ENCODE peak calls at places on chromosomes 13 and 19, in nine cellular contexts. One of them, this sample, is unnamed.
A peak's percentile ranks its signal among the peaks of the same experiment; 100 is the strongest.

GRCh38 chr13:109126973-109127615 is 497.7 kb downstream of the MYO16 start:
- DNase-seq in frontal cortex: no peak
- DNase-seq in transverse colon: no peak
- DNase-seq in stimulated activated CD8-positive, alpha-beta memory T cell treated with anti-CD3 and anti-CD28 coated beads, Interleukin-12 subunit alpha, Interleukin-12 subunit beta, amount 100 ng/mL, for 4 hours: no peak
- DNase-seq in brain microvascular endothelial cell: no peak
- DNase-seq in activated effector memory CD4-positive, alpha-beta T cell treated with anti-CD3 and anti-CD28 coated beads, Interleukin-2, amount 50 U/mL, for 16 hours: no peak
- DNase-seq in retina: peak; percentile 44
- DNase-seq in stimulated activated CD4-positive, alpha-beta T cell treated with anti-CD3 and anti-CD28 coated beads, Interleukin-2, amount 100 ng/mL, for 4 hours: no peak
- DNase-seq in HepG2: no peak
- DNase-seq in this sample: no peak

GRCh38 chr19:42469311-42470239 is 26.8 kb upstream of the CXCL17 start:
- DNase-seq in stimulated activated CD4-positive, alpha-beta T cell treated with anti-CD3 and anti-CD28 coated beads, Interleukin-2, amount 100 ng/mL, for 4 hours: no peak
- DNase-seq in brain microvascular endothelial cell: no peak
- DNase-seq in transverse colon: no peak
- DNase-seq in retina: no peak
- DNase-seq in HepG2: peak; percentile 50
- DNase-seq in frontal cortex: no peak
- DNase-seq in stimulated activated CD8-positive, alpha-beta memory T cell treated with anti-CD3 and anti-CD28 coated beads, Interleukin-12 subunit alpha, Interleukin-12 subunit beta, amount 100 ng/mL, for 4 hours: no peak
- DNase-seq in activated effector memory CD4-positive, alpha-beta T cell treated with anti-CD3 and anti-CD28 coated beads, Interleukin-2, amount 50 U/mL, for 16 hours: no peak
- DNase-seq in this sample: no peak

GRCh38 chr19:49912965-49913685 is 15.9 kb upstream of the ATF5 start:
- DNase-seq in HepG2: peak; percentile 44
- DNase-seq in activated effector memory CD4-positive, alpha-beta T cell treated with anti-CD3 and anti-CD28 coated beads, Interleukin-2, amount 50 U/mL, for 16 hours: no peak
- DNase-seq in brain microvascular endothelial cell: no peak
- DNase-seq in stimulated activated CD4-positive, alpha-beta T cell treated with anti-CD3 and anti-CD28 coated beads, Interleukin-2, amount 100 ng/mL, for 4 hours: no peak
- DNase-seq in frontal cortex: no peak
- DNase-seq in stimulated activated CD8-positive, alpha-beta memory T cell treated with anti-CD3 and anti-CD28 coated beads, Interleukin-12 subunit alpha, Interleukin-12 subunit beta, amount 100 ng/mL, for 4 hours: no peak
- DNase-seq in transverse colon: no peak
- DNase-seq in retina: no peak
- DNase-seq in this sample: no peak

GRCh38 chr19:46015961-46016425 is 6.9 kb downstream of the PGLYRP1 start:
- DNase-seq in stimulated activated CD8-positive, alpha-beta memory T cell treated with anti-CD3 and anti-CD28 coated beads, Interleukin-12 subunit alpha, Interleukin-12 subunit beta, amount 100 ng/mL, for 4 hours: no peak
- DNase-seq in activated effector memory CD4-positive, alpha-beta T cell treated with anti-CD3 and anti-CD28 coated beads, Interleukin-2, amount 50 U/mL, for 16 hours: peak; percentile 77
- DNase-seq in stimulated activated CD4-positive, alpha-beta T cell treated with anti-CD3 and anti-CD28 coated beads, Interleukin-2, amount 100 ng/mL, for 4 hours: peak; percentile 17
- DNase-seq in HepG2: no peak
- DNase-seq in frontal cortex: no peak
- DNase-seq in transverse colon: no peak
- DNase-seq in brain microvascular endothelial cell: no peak
- DNase-seq in retina: no peak
- DNase-seq in this sample: no peak

GRCh38 chr19:1102407-1103106 is 1.2 kb upstream of the GPX4 start:
- DNase-seq in stimulated activated CD4-positive, alpha-beta T cell treated with anti-CD3 and anti-CD28 coated beads, Interleukin-2, amount 100 ng/mL, for 4 hours: no peak
- DNase-seq in stimulated activated CD8-positive, alpha-beta memory T cell treated with anti-CD3 and anti-CD28 coated beads, Interleukin-12 subunit alpha, Interleukin-12 subunit beta, amount 100 ng/mL, for 4 hours: peak; percentile 48
- DNase-seq in retina: no peak
- DNase-seq in activated effector memory CD4-positive, alpha-beta T cell treated with anti-CD3 and anti-CD28 coated beads, Interleukin-2, amount 50 U/mL, for 16 hours: peak; percentile 88
- DNase-seq in brain microvascular endothelial cell: peak; percentile 96
- DNase-seq in HepG2: peak; percentile 91
- DNase-seq in frontal cortex: no peak
- DNase-seq in transverse colon: peak; percentile 64
- DNase-seq in this sample: no peak

GRCh38 chr13:73767747-73768315 is 366.4 kb downstream of the KLF12 start:
- DNase-seq in HepG2: peak; percentile 9
- DNase-seq in frontal cortex: no peak
- DNase-seq in brain microvascular endothelial cell: no peak
- DNase-seq in activated effector memory CD4-positive, alpha-beta T cell treated with anti-CD3 and anti-CD28 coated beads, Interleukin-2, amount 50 U/mL, for 16 hours: peak; percentile 75
- DNase-seq in transverse colon: no peak
- DNase-seq in stimulated activated CD4-positive, alpha-beta T cell treated with anti-CD3 and anti-CD28 coated beads, Interleukin-2, amount 100 ng/mL, for 4 hours: peak; percentile 5
- DNase-seq in stimulated activated CD8-positive, alpha-beta memory T cell treated with anti-CD3 and anti-CD28 coated beads, Interleukin-12 subunit alpha, Interleukin-12 subunit beta, amount 100 ng/mL, for 4 hours: no peak
- DNase-seq in retina: no peak
- DNase-seq in this sample: peak; percentile 23

GRCh38 chr19:4914736-4915501 is 5.6 kb downstream of the UHRF1 start:
- DNase-seq in HepG2: no peak
- DNase-seq in stimulated activated CD4-positive, alpha-beta T cell treated with anti-CD3 and anti-CD28 coated beads, Interleukin-2, amount 100 ng/mL, for 4 hours: peak; percentile 74
- DNase-seq in brain microvascular endothelial cell: peak; percentile 90
- DNase-seq in retina: no peak
- DNase-seq in stimulated activated CD8-positive, alpha-beta memory T cell treated with anti-CD3 and anti-CD28 coated beads, Interleukin-12 subunit alpha, Interleukin-12 subunit beta, amount 100 ng/mL, for 4 hours: peak; percentile 56
- DNase-seq in frontal cortex: peak; percentile 14
- DNase-seq in transverse colon: peak; percentile 89
- DNase-seq in activated effector memory CD4-positive, alpha-beta T cell treated with anti-CD3 and anti-CD28 coated beads, Interleukin-2, amount 50 U/mL, for 16 hours: peak; percentile 90
- DNase-seq in this sample: no peak

GRCh38 chr13:103663996-103664395 is 597.8 kb upstream of the SLC10A2 start:
- DNase-seq in frontal cortex: no peak
- DNase-seq in transverse colon: no peak
- DNase-seq in activated effector memory CD4-positive, alpha-beta T cell treated with anti-CD3 and anti-CD28 coated beads, Interleukin-2, amount 50 U/mL, for 16 hours: no peak
- DNase-seq in brain microvascular endothelial cell: no peak
- DNase-seq in stimulated activated CD4-positive, alpha-beta T cell treated with anti-CD3 and anti-CD28 coated beads, Interleukin-2, amount 100 ng/mL, for 4 hours: no peak
- DNase-seq in stimulated activated CD8-positive, alpha-beta memory T cell treated with anti-CD3 and anti-CD28 coated beads, Interleukin-12 subunit alpha, Interleukin-12 subunit beta, amount 100 ng/mL, for 4 hours: no peak
- DNase-seq in HepG2: no peak
- DNase-seq in retina: no peak
- DNase-seq in this sample: no peak

GRCh38 chr19:53076984-53077383 is 26.2 kb downstream of the ZNF160 start:
- DNase-seq in brain microvascular endothelial cell: peak; percentile 60
- DNase-seq in frontal cortex: no peak
- DNase-seq in HepG2: peak; percentile 14
- DNase-seq in stimulated activated CD8-positive, alpha-beta memory T cell treated with anti-CD3 and anti-CD28 coated beads, Interleukin-12 subunit alpha, Interleukin-12 subunit beta, amount 100 ng/mL, for 4 hours: no peak
- DNase-seq in activated effector memory CD4-positive, alpha-beta T cell treated with anti-CD3 and anti-CD28 coated beads, Interleukin-2, amount 50 U/mL, for 16 hours: no peak
- DNase-seq in retina: peak; percentile 64
- DNase-seq in stimulated activated CD4-positive, alpha-beta T cell treated with anti-CD3 and anti-CD28 coated beads, Interleukin-2, amount 100 ng/mL, for 4 hours: no peak
- DNase-seq in transverse colon: peak; percentile 18
- DNase-seq in this sample: no peak

GRCh38 chr19:4352701-4353121 is 9.3 kb downstream of the MPND start:
- DNase-seq in retina: peak; percentile 65
- DNase-seq in frontal cortex: no peak
- DNase-seq in transverse colon: no peak
- DNase-seq in brain microvascular endothelial cell: no peak
- DNase-seq in stimulated activated CD8-positive, alpha-beta memory T cell treated with anti-CD3 and anti-CD28 coated beads, Interleukin-12 subunit alpha, Interleukin-12 subunit beta, amount 100 ng/mL, for 4 hours: peak; percentile 27
- DNase-seq in stimulated activated CD4-positive, alpha-beta T cell treated with anti-CD3 and anti-CD28 coated beads, Interleukin-2, amount 100 ng/mL, for 4 hours: peak; percentile 35
- DNase-seq in activated effector memory CD4-positive, alpha-beta T cell treated with anti-CD3 and anti-CD28 coated beads, Interleukin-2, amount 50 U/mL, for 16 hours: peak; percentile 83
- DNase-seq in HepG2: peak; percentile 47
- DNase-seq in this sample: peak; percentile 59

GRCh38 chr13:96984061-96984508 is 10.2 kb downstream of the OXGR1 start:
- DNase-seq in transverse colon: peak; percentile 76
- DNase-seq in stimulated activated CD8-positive, alpha-beta memory T cell treated with anti-CD3 and anti-CD28 coated beads, Interleukin-12 subunit alpha, Interleukin-12 subunit beta, amount 100 ng/mL, for 4 hours: no peak
- DNase-seq in brain microvascular endothelial cell: no peak
- DNase-seq in activated effector memory CD4-positive, alpha-beta T cell treated with anti-CD3 and anti-CD28 coated beads, Interleukin-2, amount 50 U/mL, for 16 hours: no peak
- DNase-seq in HepG2: no peak
- DNase-seq in stimulated activated CD4-positive, alpha-beta T cell treated with anti-CD3 and anti-CD28 coated beads, Interleukin-2, amount 100 ng/mL, for 4 hours: no peak
- DNase-seq in retina: no peak
- DNase-seq in frontal cortex: no peak
- DNase-seq in this sample: no peak

GRCh38 chr13:93915269-93915809 is 564.1 kb downstream of the DCT start:
- DNase-seq in activated effector memory CD4-positive, alpha-beta T cell treated with anti-CD3 and anti-CD28 coated beads, Interleukin-2, amount 50 U/mL, for 16 hours: no peak
- DNase-seq in stimulated activated CD8-positive, alpha-beta memory T cell treated with anti-CD3 and anti-CD28 coated beads, Interleukin-12 subunit alpha, Interleukin-12 subunit beta, amount 100 ng/mL, for 4 hours: no peak
- DNase-seq in stimulated activated CD4-positive, alpha-beta T cell treated with anti-CD3 and anti-CD28 coated beads, Interleukin-2, amount 100 ng/mL, for 4 hours: no peak
- DNase-seq in HepG2: no peak
- DNase-seq in retina: no peak
- DNase-seq in frontal cortex: no peak
- DNase-seq in brain microvascular endothelial cell: peak; percentile 23
- DNase-seq in transverse colon: no peak
- DNase-seq in this sample: no peak

GRCh38 chr13:44825951-44826350 is 163.3 kb downstream of the NUFIP1 start:
- DNase-seq in activated effector memory CD4-positive, alpha-beta T cell treated with anti-CD3 and anti-CD28 coated beads, Interleukin-2, amount 50 U/mL, for 16 hours: no peak
- DNase-seq in retina: no peak
- DNase-seq in transverse colon: no peak
- DNase-seq in stimulated activated CD4-positive, alpha-beta T cell treated with anti-CD3 and anti-CD28 coated beads, Interleukin-2, amount 100 ng/mL, for 4 hours: no peak
- DNase-seq in brain microvascular endothelial cell: no peak
- DNase-seq in HepG2: no peak
- DNase-seq in stimulated activated CD8-positive, alpha-beta memory T cell treated with anti-CD3 and anti-CD28 coated beads, Interleukin-12 subunit alpha, Interleukin-12 subunit beta, amount 100 ng/mL, for 4 hours: no peak
- DNase-seq in frontal cortex: no peak
- DNase-seq in this sample: no peak

GRCh38 chr13:110422913-110423688 is 116.0 kb downstream of the COL4A2 start:
- DNase-seq in transverse colon: no peak
- DNase-seq in frontal cortex: no peak
- DNase-seq in stimulated activated CD8-positive, alpha-beta memory T cell treated with anti-CD3 and anti-CD28 coated beads, Interleukin-12 subunit alpha, Interleukin-12 subunit beta, amount 100 ng/mL, for 4 hours: no peak
- DNase-seq in retina: no peak
- DNase-seq in stimulated activated CD4-positive, alpha-beta T cell treated with anti-CD3 and anti-CD28 coated beads, Interleukin-2, amount 100 ng/mL, for 4 hours: no peak
- DNase-seq in activated effector memory CD4-positive, alpha-beta T cell treated with anti-CD3 and anti-CD28 coated beads, Interleukin-2, amount 50 U/mL, for 16 hours: no peak
- DNase-seq in brain microvascular endothelial cell: no peak
- DNase-seq in HepG2: no peak
- DNase-seq in this sample: no peak

GRCh38 chr13:24505256-24505655 is 7.3 kb downstream of the PARP4 start:
- DNase-seq in stimulated activated CD8-positive, alpha-beta memory T cell treated with anti-CD3 and anti-CD28 coated beads, Interleukin-12 subunit alpha, Interleukin-12 subunit beta, amount 100 ng/mL, for 4 hours: no peak
- DNase-seq in activated effector memory CD4-positive, alpha-beta T cell treated with anti-CD3 and anti-CD28 coated beads, Interleukin-2, amount 50 U/mL, for 16 hours: no peak
- DNase-seq in retina: no peak
- DNase-seq in brain microvascular endothelial cell: peak; percentile 12
- DNase-seq in HepG2: no peak
- DNase-seq in frontal cortex: no peak
- DNase-seq in transverse colon: no peak
- DNase-seq in stimulated activated CD4-positive, alpha-beta T cell treated with anti-CD3 and anti-CD28 coated beads, Interleukin-2, amount 100 ng/mL, for 4 hours: no peak
- DNase-seq in this sample: no peak

GRCh38 chr19:31562916-31563626 is 213.8 kb upstream of the TSHZ3 start:
- DNase-seq in stimulated activated CD4-positive, alpha-beta T cell treated with anti-CD3 and anti-CD28 coated beads, Interleukin-2, amount 100 ng/mL, for 4 hours: no peak
- DNase-seq in frontal cortex: no peak
- DNase-seq in retina: no peak
- DNase-seq in activated effector memory CD4-positive, alpha-beta T cell treated with anti-CD3 and anti-CD28 coated beads, Interleukin-2, amount 50 U/mL, for 16 hours: no peak
- DNase-seq in stimulated activated CD8-positive, alpha-beta memory T cell treated with anti-CD3 and anti-CD28 coated beads, Interleukin-12 subunit alpha, Interleukin-12 subunit beta, amount 100 ng/mL, for 4 hours: no peak
- DNase-seq in brain microvascular endothelial cell: no peak
- DNase-seq in HepG2: no peak
- DNase-seq in transverse colon: no peak
- DNase-seq in this sample: no peak

GRCh38 chr19:926595-927043 is 784 bp downstream of the ARID3A start:
- DNase-seq in HepG2: no peak
- DNase-seq in activated effector memory CD4-positive, alpha-beta T cell treated with anti-CD3 and anti-CD28 coated beads, Interleukin-2, amount 50 U/mL, for 16 hours: peak; percentile 79
- DNase-seq in stimulated activated CD4-positive, alpha-beta T cell treated with anti-CD3 and anti-CD28 coated beads, Interleukin-2, amount 100 ng/mL, for 4 hours: no peak
- DNase-seq in frontal cortex: no peak
- DNase-seq in stimulated activated CD8-positive, alpha-beta memory T cell treated with anti-CD3 and anti-CD28 coated beads, Interleukin-12 subunit alpha, Interleukin-12 subunit beta, amount 100 ng/mL, for 4 hours: no peak
- DNase-seq in retina: peak; percentile 60
- DNase-seq in transverse colon: peak; percentile 77
- DNase-seq in brain microvascular endothelial cell: peak; percentile 28
- DNase-seq in this sample: no peak

GRCh38 chr19:36876993-36877938 is 26.6 kb downstream of the ZNF345 start:
- DNase-seq in HepG2: no peak
- DNase-seq in frontal cortex: no peak
- DNase-seq in stimulated activated CD8-positive, alpha-beta memory T cell treated with anti-CD3 and anti-CD28 coated beads, Interleukin-12 subunit alpha, Interleukin-12 subunit beta, amount 100 ng/mL, for 4 hours: no peak
- DNase-seq in retina: no peak
- DNase-seq in transverse colon: no peak
- DNase-seq in brain microvascular endothelial cell: no peak
- DNase-seq in stimulated activated CD4-positive, alpha-beta T cell treated with anti-CD3 and anti-CD28 coated beads, Interleukin-2, amount 100 ng/mL, for 4 hours: no peak
- DNase-seq in activated effector memory CD4-positive, alpha-beta T cell treated with anti-CD3 and anti-CD28 coated beads, Interleukin-2, amount 50 U/mL, for 16 hours: no peak
- DNase-seq in this sample: no peak

GRCh38 chr13:22451345-22451744 is 729.4 kb upstream of the SGCG start:
- DNase-seq in retina: peak; percentile 86
- DNase-seq in brain microvascular endothelial cell: no peak
- DNase-seq in stimulated activated CD4-positive, alpha-beta T cell treated with anti-CD3 and anti-CD28 coated beads, Interleukin-2, amount 100 ng/mL, for 4 hours: no peak
- DNase-seq in stimulated activated CD8-positive, alpha-beta memory T cell treated with anti-CD3 and anti-CD28 coated beads, Interleukin-12 subunit alpha, Interleukin-12 subunit beta, amount 100 ng/mL, for 4 hours: no peak
- DNase-seq in frontal cortex: no peak
- DNase-seq in HepG2: peak; percentile 3
- DNase-seq in activated effector memory CD4-positive, alpha-beta T cell treated with anti-CD3 and anti-CD28 coated beads, Interleukin-2, amount 50 U/mL, for 16 hours: no peak
- DNase-seq in transverse colon: no peak
- DNase-seq in this sample: peak; percentile 28

GRCh38 chr13:60509601-60510386 is 112.8 kb downstream of the TDRD3 start:
- DNase-seq in stimulated activated CD4-positive, alpha-beta T cell treated with anti-CD3 and anti-CD28 coated beads, Interleukin-2, amount 100 ng/mL, for 4 hours: no peak
- DNase-seq in stimulated activated CD8-positive, alpha-beta memory T cell treated with anti-CD3 and anti-CD28 coated beads, Interleukin-12 subunit alpha, Interleukin-12 subunit beta, amount 100 ng/mL, for 4 hours: no peak
- DNase-seq in HepG2: no peak
- DNase-seq in frontal cortex: no peak
- DNase-seq in activated effector memory CD4-positive, alpha-beta T cell treated with anti-CD3 and anti-CD28 coated beads, Interleukin-2, amount 50 U/mL, for 16 hours: no peak
- DNase-seq in retina: no peak
- DNase-seq in brain microvascular endothelial cell: no peak
- DNase-seq in transverse colon: no peak
- DNase-seq in this sample: no peak

GRCh38 chr13:92547256-92547655 is 679.4 kb upstream of the GPC6 start:
- DNase-seq in stimulated activated CD8-positive, alpha-beta memory T cell treated with anti-CD3 and anti-CD28 coated beads, Interleukin-12 subunit alpha, Interleukin-12 subunit beta, amount 100 ng/mL, for 4 hours: no peak
- DNase-seq in frontal cortex: no peak
- DNase-seq in brain microvascular endothelial cell: peak; percentile 20
- DNase-seq in HepG2: no peak
- DNase-seq in stimulated activated CD4-positive, alpha-beta T cell treated with anti-CD3 and anti-CD28 coated beads, Interleukin-2, amount 100 ng/mL, for 4 hours: no peak
- DNase-seq in activated effector memory CD4-positive, alpha-beta T cell treated with anti-CD3 and anti-CD28 coated beads, Interleukin-2, amount 50 U/mL, for 16 hours: no peak
- DNase-seq in transverse colon: no peak
- DNase-seq in retina: no peak
- DNase-seq in this sample: no peak

GRCh38 chr19:35693422-35693821 is 10.9 kb upstream of the ZBTB32 start:
- DNase-seq in transverse colon: no peak
- DNase-seq in retina: no peak
- DNase-seq in stimulated activated CD4-positive, alpha-beta T cell treated with anti-CD3 and anti-CD28 coated beads, Interleukin-2, amount 100 ng/mL, for 4 hours: no peak
- DNase-seq in brain microvascular endothelial cell: no peak
- DNase-seq in activated effector memory CD4-positive, alpha-beta T cell treated with anti-CD3 and anti-CD28 coated beads, Interleukin-2, amount 50 U/mL, for 16 hours: no peak
- DNase-seq in HepG2: no peak
- DNase-seq in stimulated activated CD8-positive, alpha-beta memory T cell treated with anti-CD3 and anti-CD28 coated beads, Interleukin-12 subunit alpha, Interleukin-12 subunit beta, amount 100 ng/mL, for 4 hours: no peak
- DNase-seq in frontal cortex: no peak
- DNase-seq in this sample: no peak

GRCh38 chr19:32498641-32499200 is 82.3 kb upstream of the PDCD5 start:
- DNase-seq in stimulated activated CD4-positive, alpha-beta T cell treated with anti-CD3 and anti-CD28 coated beads, Interleukin-2, amount 100 ng/mL, for 4 hours: no peak
- DNase-seq in brain microvascular endothelial cell: no peak
- DNase-seq in retina: no peak
- DNase-seq in activated effector memory CD4-positive, alpha-beta T cell treated with anti-CD3 and anti-CD28 coated beads, Interleukin-2, amount 50 U/mL, for 16 hours: no peak
- DNase-seq in stimulated activated CD8-positive, alpha-beta memory T cell treated with anti-CD3 and anti-CD28 coated beads, Interleukin-12 subunit alpha, Interleukin-12 subunit beta, amount 100 ng/mL, for 4 hours: peak; percentile 1
- DNase-seq in transverse colon: no peak
- DNase-seq in frontal cortex: no peak
- DNase-seq in HepG2: no peak
- DNase-seq in this sample: no peak

GRCh38 chr19:16197188-16197621 is 506 bp upstream of the AP1M1 start:
- DNase-seq in HepG2: peak; percentile 61
- DNase-seq in stimulated activated CD8-positive, alpha-beta memory T cell treated with anti-CD3 and anti-CD28 coated beads, Interleukin-12 subunit alpha, Interleukin-12 subunit beta, amount 100 ng/mL, for 4 hours: no peak
- DNase-seq in frontal cortex: no peak
- DNase-seq in retina: no peak
- DNase-seq in transverse colon: no peak
- DNase-seq in brain microvascular endothelial cell: peak; percentile 61
- DNase-seq in activated effector memory CD4-positive, alpha-beta T cell treated with anti-CD3 and anti-CD28 coated beads, Interleukin-2, amount 50 U/mL, for 16 hours: no peak
- DNase-seq in stimulated activated CD4-positive, alpha-beta T cell treated with anti-CD3 and anti-CD28 coated beads, Interleukin-2, amount 100 ng/mL, for 4 hours: no peak
- DNase-seq in this sample: no peak

GRCh38 chr13:70856706-70857105 is 748.5 kb upstream of the KLHL1 start:
- DNase-seq in frontal cortex: no peak
- DNase-seq in retina: no peak
- DNase-seq in brain microvascular endothelial cell: no peak
- DNase-seq in HepG2: no peak
- DNase-seq in transverse colon: peak; percentile 44
- DNase-seq in stimulated activated CD8-positive, alpha-beta memory T cell treated with anti-CD3 and anti-CD28 coated beads, Interleukin-12 subunit alpha, Interleukin-12 subunit beta, amount 100 ng/mL, for 4 hours: no peak
- DNase-seq in stimulated activated CD4-positive, alpha-beta T cell treated with anti-CD3 and anti-CD28 coated beads, Interleukin-2, amount 100 ng/mL, for 4 hours: no peak
- DNase-seq in activated effector memory CD4-positive, alpha-beta T cell treated with anti-CD3 and anti-CD28 coated beads, Interleukin-2, amount 50 U/mL, for 16 hours: no peak
- DNase-seq in this sample: peak; percentile 17

GRCh38 chr19:37719111-37719926 is at the start of gene ZNF607:
- DNase-seq in retina: peak; percentile 97
- DNase-seq in HepG2: peak; percentile 91
- DNase-seq in activated effector memory CD4-positive, alpha-beta T cell treated with anti-CD3 and anti-CD28 coated beads, Interleukin-2, amount 50 U/mL, for 16 hours: peak; percentile 93
- DNase-seq in transverse colon: peak; percentile 92
- DNase-seq in frontal cortex: peak; percentile 84
- DNase-seq in stimulated activated CD8-positive, alpha-beta memory T cell treated with anti-CD3 and anti-CD28 coated beads, Interleukin-12 subunit alpha, Interleukin-12 subunit beta, amount 100 ng/mL, for 4 hours: peak; percentile 70
- DNase-seq in brain microvascular endothelial cell: peak; percentile 80
- DNase-seq in stimulated activated CD4-positive, alpha-beta T cell treated with anti-CD3 and anti-CD28 coated beads, Interleukin-2, amount 100 ng/mL, for 4 hours: peak; percentile 73
- DNase-seq in this sample: peak; percentile 97

GRCh38 chr19:48896191-48896720 is 2.3 kb downstream of the TULP2 start:
- DNase-seq in brain microvascular endothelial cell: no peak
- DNase-seq in frontal cortex: no peak
- DNase-seq in stimulated activated CD8-positive, alpha-beta memory T cell treated with anti-CD3 and anti-CD28 coated beads, Interleukin-12 subunit alpha, Interleukin-12 subunit beta, amount 100 ng/mL, for 4 hours: no peak
- DNase-seq in retina: peak; percentile 44
- DNase-seq in transverse colon: peak; percentile 43
- DNase-seq in activated effector memory CD4-positive, alpha-beta T cell treated with anti-CD3 and anti-CD28 coated beads, Interleukin-2, amount 50 U/mL, for 16 hours: peak; percentile 75
- DNase-seq in stimulated activated CD4-positive, alpha-beta T cell treated with anti-CD3 and anti-CD28 coated beads, Interleukin-2, amount 100 ng/mL, for 4 hours: peak; percentile 37
- DNase-seq in HepG2: no peak
- DNase-seq in this sample: no peak

GRCh38 chr13:113785051-113786010 is 26.3 kb downstream of the TMEM255B start:
- DNase-seq in stimulated activated CD4-positive, alpha-beta T cell treated with anti-CD3 and anti-CD28 coated beads, Interleukin-2, amount 100 ng/mL, for 4 hours: no peak
- DNase-seq in HepG2: no peak
- DNase-seq in brain microvascular endothelial cell: peak; percentile 24
- DNase-seq in stimulated activated CD8-positive, alpha-beta memory T cell treated with anti-CD3 and anti-CD28 coated beads, Interleukin-12 subunit alpha, Interleukin-12 subunit beta, amount 100 ng/mL, for 4 hours: no peak
- DNase-seq in frontal cortex: no peak
- DNase-seq in activated effector memory CD4-positive, alpha-beta T cell treated with anti-CD3 and anti-CD28 coated beads, Interleukin-2, amount 50 U/mL, for 16 hours: peak; percentile 22
- DNase-seq in transverse colon: no peak
- DNase-seq in retina: no peak
- DNase-seq in this sample: no peak

GRCh38 chr13:42484396-42484795 is 89.6 kb upstream of the TNFSF11 start:
- DNase-seq in transverse colon: no peak
- DNase-seq in HepG2: no peak
- DNase-seq in brain microvascular endothelial cell: peak; percentile 60
- DNase-seq in retina: no peak
- DNase-seq in activated effector memory CD4-positive, alpha-beta T cell treated with anti-CD3 and anti-CD28 coated beads, Interleukin-2, amount 50 U/mL, for 16 hours: no peak
- DNase-seq in stimulated activated CD8-positive, alpha-beta memory T cell treated with anti-CD3 and anti-CD28 coated beads, Interleukin-12 subunit alpha, Interleukin-12 subunit beta, amount 100 ng/mL, for 4 hours: no peak
- DNase-seq in stimulated activated CD4-positive, alpha-beta T cell treated with anti-CD3 and anti-CD28 coated beads, Interleukin-2, amount 100 ng/mL, for 4 hours: no peak
- DNase-seq in frontal cortex: no peak
- DNase-seq in this sample: no peak

GRCh38 chr13:108947551-108948030 is 318.2 kb downstream of the MYO16 start:
- DNase-seq in frontal cortex: no peak
- DNase-seq in stimulated activated CD8-positive, alpha-beta memory T cell treated with anti-CD3 and anti-CD28 coated beads, Interleukin-12 subunit alpha, Interleukin-12 subunit beta, amount 100 ng/mL, for 4 hours: no peak
- DNase-seq in brain microvascular endothelial cell: peak; percentile 59
- DNase-seq in activated effector memory CD4-positive, alpha-beta T cell treated with anti-CD3 and anti-CD28 coated beads, Interleukin-2, amount 50 U/mL, for 16 hours: no peak
- DNase-seq in transverse colon: no peak
- DNase-seq in HepG2: no peak
- DNase-seq in retina: no peak
- DNase-seq in stimulated activated CD4-positive, alpha-beta T cell treated with anti-CD3 and anti-CD28 coated beads, Interleukin-2, amount 100 ng/mL, for 4 hours: no peak
- DNase-seq in this sample: no peak

GRCh38 chr19:49895566-49896297 is 955 bp downstream of the IL4I1 start:
- DNase-seq in retina: no peak
- DNase-seq in stimulated activated CD4-positive, alpha-beta T cell treated with anti-CD3 and anti-CD28 coated beads, Interleukin-2, amount 100 ng/mL, for 4 hours: no peak
- DNase-seq in brain microvascular endothelial cell: no peak
- DNase-seq in activated effector memory CD4-positive, alpha-beta T cell treated with anti-CD3 and anti-CD28 coated beads, Interleukin-2, amount 50 U/mL, for 16 hours: peak; percentile 79
- DNase-seq in stimulated activated CD8-positive, alpha-beta memory T cell treated with anti-CD3 and anti-CD28 coated beads, Interleukin-12 subunit alpha, Interleukin-12 subunit beta, amount 100 ng/mL, for 4 hours: no peak
- DNase-seq in frontal cortex: no peak
- DNase-seq in HepG2: no peak
- DNase-seq in transverse colon: no peak
- DNase-seq in this sample: no peak

This sample was measured in HuH-7.